ENCODE peak calls at places on chromosomes 13 and 19, in four cellular contexts. B, W, S and F are unnamed samples.

GRCh38 chr19:7670150-7670784 is 1.4 kb downstream of the RETN start:
- DNase-seq in B (no peak), W (no peak), S (no peak), F (peak)

GRCh38 chr13:111539791-111540446 is 219.5 kb downstream of the TEX29 start:
- DNase-seq in B (no peak), W (no peak), S (no peak), F (no peak)

GRCh38 chr13:46388846-46389245 is 1.8 kb upstream of the RUBCNL start:
- DNase-seq in B (no peak), W (no peak), S (no peak), F (no peak)

GRCh38 chr13:27097691-27098090 is 73.9 kb downstream of the USP12 start:
- DNase-seq in B (no peak), W (no peak), S (no peak), F (no peak)

GRCh38 chr13:51607165-51607564 is 22.9 kb downstream of the WDFY2 start:
- DNase-seq in B (no peak), W (no peak), S (no peak), F (no peak)

GRCh38 chr13:32659736-32660135 is 73.5 kb downstream of the PDS5B start:
- DNase-seq in B (no peak), W (no peak), S (no peak), F (no peak)

GRCh38 chr19:46944918-46945628 is 74.6 kb upstream of the NPAS1 start:
- DNase-seq in B (no peak), W (no peak), S (no peak), F (no peak)

GRCh38 chr19:55094456-55095259 is 19.0 kb downstream of the EPS8L1 start:
- DNase-seq in B (no peak), W (no peak), S (no peak), F (peak)

GRCh38 chr13:35769812-35770211 is 293.3 kb upstream of the MAB21L1 start:
- DNase-seq in B (no peak), W (no peak), S (no peak), F (no peak)

GRCh38 chr19:45200614-45201013 is 22.0 kb downstream of the BLOC1S3 start:
- DNase-seq in B (no peak), W (no peak), S (peak), F (no peak)

GRCh38 chr13:35797946-35798345 is 321.5 kb upstream of the MAB21L1 start:
- DNase-seq in B (no peak), W (no peak), S (no peak), F (no peak)

GRCh38 chr13:50898338-50898737 is 11.3 kb upstream of the RNASEH2B start:
- DNase-seq in B (no peak), W (no peak), S (no peak), F (no peak)

GRCh38 chr13:37595162-37595561 is 3.4 kb downstream of the POSTN start:
- DNase-seq in B (no peak), W (no peak), S (no peak), F (no peak)

GRCh38 chr13:37492741-37493514 is 105.6 kb downstream of the POSTN start:
- DNase-seq in B (no peak), W (no peak), S (no peak), F (no peak)

GRCh38 chr19:6610934-6611370 is 20.0 kb upstream of the CD70 start:
- DNase-seq in B (no peak), W (no peak), S (no peak), F (no peak)

GRCh38 chr13:73146705-73147104 is 87.9 kb downstream of the KLF5 start:
- DNase-seq in B (no peak), W (no peak), S (no peak), F (no peak)

GRCh38 chr13:38590796-38591507 is 95.9 kb upstream of the FREM2 start:
- DNase-seq in B (no peak), W (no peak), S (no peak), F (no peak)

GRCh38 chr13:100301418-100301817 is 212.5 kb downstream of the PCCA start:
- DNase-seq in B (no peak), W (no peak), S (no peak), F (no peak)

GRCh38 chr13:74288361-74288911 is 154.2 kb upstream of the KLF12 start:
- DNase-seq in B (no peak), W (no peak), S (no peak), F (no peak)

GRCh38 chr19:5805465-5806132 is 732 bp downstream of the NRTN start:
- DNase-seq in B (peak), W (no peak), S (peak), F (peak)

GRCh38 chr19:54356444-54357056 is 8.2 kb downstream of the LAIR1 start:
- DNase-seq in B (no peak), W (no peak), S (no peak), F (no peak)

GRCh38 chr19:18520848-18521691 is 800 bp downstream of the ELL start:
- DNase-seq in B (no peak), W (no peak), S (no peak), F (no peak)

GRCh38 chr19:50478901-50479715 is 2.5 kb upstream of the GARIN5A start:
- DNase-seq in B (peak), W (no peak), S (peak), F (peak)

GRCh38 chr13:109655206-109655600 is 131.2 kb downstream of the IRS2 start:
- DNase-seq in B (no peak), W (no peak), S (no peak), F (no peak)

GRCh38 chr13:99384468-99384867 is 77.3 kb upstream of the GPR183 start:
- DNase-seq in B (no peak), W (no peak), S (no peak), F (no peak)

DNA sequence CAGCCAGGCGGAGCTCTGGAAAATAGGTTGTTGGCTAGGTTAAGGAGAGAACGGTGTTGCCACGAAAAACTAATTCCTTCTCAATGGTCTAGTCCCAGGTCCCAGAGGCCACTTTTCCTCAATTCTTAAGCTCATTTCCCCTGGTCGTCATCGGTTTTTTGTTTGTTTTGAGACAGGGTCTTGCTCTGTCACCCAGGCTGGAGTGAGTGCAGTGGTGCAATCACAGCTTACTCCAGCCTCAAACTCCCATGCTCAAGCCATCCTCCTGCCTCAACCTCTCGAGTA is 1.2 kb downstream of the SF3A2 start:
- DNase-seq in B (no peak), W (no peak), S (no peak), F (no peak)
- TF ChIP-seq POLR2A in B (no peak), W (no peak), S (no peak), F (no peak)

GRCh38 chr19:34254552-34255432 is at the start of gene GARRE1:
- DNase-seq in B (peak), W (no peak), S (no peak), F (peak)
- TF ChIP-seq CHD4 in B (no peak), W (no peak), S (no peak), F (no peak)

GRCh38 chr19:58279925-58280316 is 1.2 kb downstream of the ZNF8 start:
- DNase-seq in B (no peak), W (no peak), S (no peak), F (no peak)
- TF ChIP-seq POLR2A in B (no peak), W (no peak), S (no peak), F (no peak)

GRCh38 chr13:80945328-80945727 is 604.4 kb upstream of the SPRY2 start:
- DNase-seq in B (no peak), W (no peak), S (peak), F (no peak)

GRCh38 chr13:80939581-80939980 is 598.7 kb upstream of the SPRY2 start:
- DNase-seq in B (no peak), W (no peak), S (no peak), F (no peak)
- TF ChIP-seq CHD4 in B (no peak), W (no peak), S (no peak), F (no peak)

GRCh38 chr13:20566917-20567755 is at the start of gene IFT88:
- DNase-seq in B (peak), W (peak), S (peak), F (peak)
- TF ChIP-seq POLR2A in B (peak), W (peak), S (peak), F (peak)

DNA sequence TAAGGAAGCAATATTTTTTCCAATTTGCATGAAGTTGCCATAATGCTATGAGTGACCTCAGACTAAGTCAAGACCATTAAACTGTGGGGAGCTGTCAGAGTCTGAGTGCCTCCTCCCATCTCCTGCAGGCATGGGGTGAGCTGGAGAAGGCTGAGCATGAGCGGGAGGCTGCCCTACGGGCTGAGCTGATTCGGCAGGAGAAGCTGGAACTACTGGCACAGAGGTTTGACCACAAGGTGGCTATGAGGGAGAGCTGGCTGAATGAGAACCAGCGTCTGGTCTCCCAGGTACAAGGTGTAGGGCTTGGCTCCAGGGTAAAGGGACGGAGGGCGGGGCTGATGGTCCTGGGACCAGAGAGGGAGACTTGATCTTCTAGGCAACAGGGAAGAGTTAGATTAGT is 35.8 kb downstream of the SPTBN4 start:
- DNase-seq in B (peak), W (no peak), S (peak), F (peak)
- TF ChIP-seq CHD4 in B (no peak), W (no peak), S (no peak), F (no peak)

DNA sequence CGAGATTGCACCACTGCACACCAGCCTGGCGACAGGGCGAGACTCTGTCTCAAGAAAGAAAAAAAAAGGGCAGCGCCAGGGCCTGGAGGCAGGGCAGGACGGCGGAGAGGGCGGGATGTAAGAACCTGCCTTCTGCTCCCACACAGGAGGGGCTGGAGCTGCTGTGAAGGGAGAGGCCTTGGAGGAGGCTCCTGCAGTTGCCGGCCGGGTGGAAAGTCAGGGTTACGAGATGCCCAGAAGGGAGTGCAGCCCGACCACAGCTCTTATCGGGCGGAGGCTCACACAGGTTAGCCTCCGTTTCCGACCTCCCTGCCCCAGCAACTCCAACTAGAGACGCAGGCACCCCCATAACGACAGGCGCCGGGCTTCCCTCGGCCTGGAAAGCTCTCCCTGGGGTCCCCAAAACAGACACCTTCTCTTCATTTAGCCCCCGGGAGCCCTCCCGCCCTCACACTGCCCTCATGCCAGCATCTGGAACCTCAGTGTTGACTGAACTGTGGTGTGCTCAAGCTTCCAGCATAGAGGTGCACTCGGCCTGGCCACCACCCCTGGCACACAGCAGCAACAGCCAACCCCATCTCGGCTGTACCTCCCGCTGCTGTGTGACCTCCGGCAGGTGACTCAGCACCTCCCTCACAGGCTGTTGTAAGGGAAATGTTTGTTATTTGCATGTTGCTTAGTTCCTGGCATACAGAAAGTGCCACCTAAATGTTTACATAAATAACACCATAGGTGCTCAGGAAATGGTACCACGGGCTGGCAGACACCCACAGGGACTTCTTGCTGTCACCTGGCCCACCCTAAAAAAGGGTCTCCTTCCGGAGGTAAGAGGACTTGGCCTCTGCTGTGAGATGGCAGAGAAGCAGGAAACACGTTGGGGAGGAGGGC is 1.3 kb downstream of the PLPP2 start:
- DNase-seq in B (peak), W (no peak), S (peak), F (peak)
- TF ChIP-seq POLR2A in B (no peak), W (no peak), S (no peak), F (no peak)

DNA sequence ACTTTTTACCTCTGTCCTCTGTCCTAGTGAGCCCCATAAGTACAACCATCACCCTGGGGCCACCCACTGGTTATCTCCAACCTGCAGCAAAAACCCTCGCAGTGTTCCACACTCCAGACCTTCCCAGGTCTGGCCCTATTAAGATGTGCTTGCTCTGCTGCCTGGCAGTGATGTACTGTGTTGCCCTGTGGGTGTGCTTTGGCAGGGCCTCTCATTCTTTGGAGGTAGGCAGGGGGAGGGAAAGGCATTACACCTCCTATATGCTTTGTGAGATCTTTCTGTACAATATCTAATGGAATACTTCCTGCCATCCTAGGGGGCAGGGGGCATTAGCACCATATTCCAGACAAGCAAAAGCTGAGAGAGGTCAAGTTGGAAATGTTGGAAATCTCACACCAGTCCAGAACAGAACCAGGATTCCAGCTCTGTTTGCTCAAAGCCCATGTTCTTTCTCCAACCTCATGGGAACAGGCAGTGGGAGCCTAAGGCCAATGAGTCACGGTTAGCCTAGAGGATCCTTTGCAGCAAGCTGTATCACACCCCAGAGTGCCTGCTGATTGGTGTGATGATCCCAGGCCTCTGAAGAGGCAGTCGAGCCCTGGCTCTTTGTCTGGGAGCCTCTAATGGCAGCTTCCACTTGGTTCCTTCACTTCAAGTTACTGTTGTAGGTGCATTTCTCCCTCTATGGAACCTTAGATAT is 59.7 kb upstream of the UBL3 start:
- DNase-seq in B (no peak), W (no peak), S (no peak), F (no peak)
- TF ChIP-seq CHD4 in B (no peak), W (no peak), S (no peak), F (no peak)

DNA sequence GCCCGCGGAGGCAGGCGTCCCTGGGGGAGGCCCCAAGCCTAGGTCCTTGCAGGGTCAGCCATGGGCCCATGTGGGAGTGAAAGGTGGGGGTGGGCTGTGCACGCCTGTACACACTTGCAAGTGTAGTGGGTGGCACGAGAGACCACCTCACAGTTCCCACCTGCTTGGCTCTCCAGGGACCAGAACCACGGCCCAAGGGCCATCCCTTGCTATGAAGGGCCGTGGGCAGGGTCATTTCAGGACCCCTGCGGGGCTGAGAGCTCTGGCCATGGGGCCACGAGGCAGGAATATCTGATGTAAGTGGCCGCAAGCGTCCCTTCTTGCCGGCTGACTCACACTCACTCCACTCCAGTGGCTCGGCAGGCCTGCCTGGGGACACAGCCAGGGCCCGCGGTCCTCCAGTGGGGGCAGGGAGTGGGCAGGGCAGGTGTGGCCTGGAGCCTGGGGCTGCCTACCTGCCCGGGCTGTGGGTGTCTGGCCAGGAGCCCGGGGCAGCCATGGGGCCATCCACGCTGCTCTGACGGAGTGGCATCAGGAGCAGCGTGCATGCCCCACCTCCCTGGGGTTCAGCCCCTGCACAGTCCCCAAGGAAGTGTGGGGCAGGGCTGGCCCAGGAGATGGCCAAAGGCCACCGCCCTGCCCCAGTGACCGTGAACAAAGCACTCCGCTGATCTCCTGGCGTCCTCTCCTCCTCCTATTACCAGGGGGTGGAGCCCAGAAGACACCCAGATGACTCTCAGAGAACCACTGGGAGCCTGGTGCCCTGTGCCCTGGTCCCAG is 8.6 kb upstream of the MKNK2 start:
- DNase-seq in B (peak), W (no peak), S (peak), F (no peak)
- TF ChIP-seq POLR2A in B (peak), W (no peak), S (peak), F (peak)

DNA sequence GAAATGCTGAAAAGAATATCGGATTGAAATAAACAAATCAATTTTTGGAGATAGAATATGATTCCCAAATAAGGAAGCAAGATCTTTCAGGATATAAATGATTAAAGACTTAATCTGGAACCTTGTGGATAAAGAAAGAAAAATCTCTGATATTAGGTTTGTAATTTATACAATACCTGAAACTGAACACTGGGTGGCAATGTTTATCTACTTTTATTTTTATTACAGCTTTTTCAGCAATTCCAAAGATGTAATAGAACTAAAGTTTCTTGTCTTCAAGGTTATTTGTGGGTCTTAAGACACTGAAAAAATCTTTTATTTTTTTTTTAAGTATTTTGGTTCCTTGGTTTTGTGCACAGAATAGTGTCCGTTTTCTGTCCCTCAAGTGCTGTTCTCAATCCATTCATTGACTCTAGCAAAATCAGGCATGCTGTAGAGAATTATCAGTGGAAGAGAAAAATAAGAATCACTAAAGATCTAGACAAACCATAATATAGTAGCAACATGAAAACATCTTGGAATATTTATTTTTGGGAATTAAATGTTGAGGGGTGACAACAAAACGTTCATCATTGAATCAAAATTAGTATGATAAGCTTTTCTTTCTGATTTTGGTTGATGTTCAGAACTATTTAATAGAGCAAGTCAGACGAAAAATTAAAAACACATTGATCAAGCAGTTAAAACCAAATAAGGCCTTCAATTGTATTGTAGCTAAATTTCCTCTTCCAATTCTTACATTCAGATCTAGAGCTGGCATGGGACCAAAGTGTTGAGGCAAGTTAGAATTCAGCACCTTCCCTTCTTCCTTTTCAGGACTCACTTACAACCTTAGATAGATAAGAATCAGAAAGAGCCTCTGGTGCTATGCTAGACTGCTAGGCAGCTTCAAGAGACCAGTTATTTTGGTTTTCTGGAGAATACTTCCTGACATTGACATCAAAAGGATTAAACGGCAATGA is 704.4 kb upstream of the PCDH20 start:
- DNase-seq in B (peak), W (no peak), S (no peak), F (no peak)
- TF ChIP-seq CHD4 in B (no peak), W (no peak), S (no peak), F (no peak)